ENCODE peak calls at places on chromosomes 16 and 17, in eight cellular contexts. One of them, this sample, is unnamed.

GRCh38 chr17:33239702-33240101 is 53.4 kb downstream of the ASIC2 start:
- DNase-seq in fibroblast of pulmonary artery: no peak
- DNase-seq in AG04449: no peak
- DNase-seq in uterus: no peak
- DNase-seq in AG10803: no peak
- DNase-seq in kidney: no peak
- DNase-seq in AG09319: no peak
- DNase-seq in progenitor cell of endocrine pancreas: no peak
- DNase-seq in this sample: no peak

GRCh38 chr17:60039509-60040442 is 38.9 kb downstream of the HEATR6 start:
- DNase-seq in fibroblast of pulmonary artery: no peak
- DNase-seq in AG04449: no peak
- DNase-seq in uterus: no peak
- DNase-seq in AG10803: no peak
- DNase-seq in kidney: no peak
- DNase-seq in AG09319: no peak
- DNase-seq in progenitor cell of endocrine pancreas: no peak
- DNase-seq in this sample: no peak

GRCh38 chr17:75077490-75078096 is 10.2 kb upstream of the SLC16A5 start:
- DNase-seq in fibroblast of pulmonary artery: no peak
- DNase-seq in AG04449: no peak
- DNase-seq in uterus: peak; percentile 64
- DNase-seq in AG10803: peak; percentile 38
- DNase-seq in kidney: peak; percentile 92
- DNase-seq in AG09319: no peak
- DNase-seq in progenitor cell of endocrine pancreas: no peak
- DNase-seq in this sample: no peak

GRCh38 chr17:75271233-75271954 is 363 bp upstream of the MIF4GD start:
- DNase-seq in fibroblast of pulmonary artery: peak; percentile 65
- DNase-seq in AG04449: no peak
- DNase-seq in uterus: peak; percentile 81
- DNase-seq in AG10803: peak; percentile 55
- DNase-seq in kidney: peak; percentile 93
- DNase-seq in AG09319: no peak
- DNase-seq in progenitor cell of endocrine pancreas: peak; percentile 82
- DNase-seq in this sample: no peak

GRCh38 chr16:63789603-63790002 is 1332.3 kb downstream of the CDH11 start:
- DNase-seq in fibroblast of pulmonary artery: peak; percentile 42
- DNase-seq in AG04449: no peak
- DNase-seq in uterus: no peak
- DNase-seq in AG10803: no peak
- DNase-seq in kidney: no peak
- DNase-seq in AG09319: no peak
- DNase-seq in progenitor cell of endocrine pancreas: no peak
- DNase-seq in this sample: no peak

GRCh38 chr17:39094607-39095308 is 56.7 kb downstream of the PLXDC1 start:
- DNase-seq in fibroblast of pulmonary artery: no peak
- DNase-seq in AG04449: no peak
- DNase-seq in uterus: no peak
- DNase-seq in AG10803: no peak
- DNase-seq in kidney: peak; percentile 80
- DNase-seq in AG09319: no peak
- DNase-seq in progenitor cell of endocrine pancreas: no peak
- DNase-seq in this sample: no peak

GRCh38 chr17:10646393-10646990 is 10.6 kb downstream of the MYH3 start:
- DNase-seq in fibroblast of pulmonary artery: peak; percentile 80
- DNase-seq in AG04449: peak; percentile 5
- DNase-seq in uterus: peak; percentile 74
- DNase-seq in AG10803: peak; percentile 66
- DNase-seq in kidney: peak; percentile 53
- DNase-seq in AG09319: peak; percentile 34
- DNase-seq in progenitor cell of endocrine pancreas: peak; percentile 74
- DNase-seq in this sample: no peak

GRCh38 chr17:51258756-51259573 is 884 bp downstream of the MBTD1 start:
- DNase-seq in fibroblast of pulmonary artery: peak; percentile 29
- DNase-seq in AG04449: no peak
- DNase-seq in uterus: peak; percentile 23
- DNase-seq in AG10803: no peak
- DNase-seq in kidney: peak; percentile 80
- DNase-seq in AG09319: no peak
- DNase-seq in progenitor cell of endocrine pancreas: peak; percentile 15
- DNase-seq in this sample: no peak

GRCh38 chr17:28912281-28912937 is 9.5 kb upstream of the DHRS13 start:
- DNase-seq in fibroblast of pulmonary artery: no peak
- DNase-seq in AG04449: no peak
- DNase-seq in uterus: no peak
- DNase-seq in AG10803: no peak
- DNase-seq in kidney: no peak
- DNase-seq in AG09319: no peak
- DNase-seq in progenitor cell of endocrine pancreas: no peak
- DNase-seq in this sample: no peak

GRCh38 chr16:10182186-10182683 is at the start of gene GRIN2A:
- DNase-seq in fibroblast of pulmonary artery: no peak
- DNase-seq in AG04449: no peak
- DNase-seq in uterus: no peak
- DNase-seq in AG10803: no peak
- DNase-seq in kidney: peak; percentile 77
- DNase-seq in AG09319: no peak
- DNase-seq in progenitor cell of endocrine pancreas: no peak
- DNase-seq in this sample: no peak

GRCh38 chr17:66357037-66357436 is 54.6 kb downstream of the PRKCA start:
- DNase-seq in fibroblast of pulmonary artery: peak; percentile 33
- DNase-seq in AG04449: no peak
- DNase-seq in uterus: no peak
- DNase-seq in AG10803: no peak
- DNase-seq in kidney: no peak
- DNase-seq in AG09319: no peak
- DNase-seq in progenitor cell of endocrine pancreas: no peak
- DNase-seq in this sample: no peak

GRCh38 chr17:64216385-64217248 is 46.4 kb downstream of the TEX2 start:
- DNase-seq in fibroblast of pulmonary artery: peak; percentile 62
- DNase-seq in AG04449: no peak
- DNase-seq in uterus: peak; percentile 56
- DNase-seq in AG10803: no peak
- DNase-seq in kidney: no peak
- DNase-seq in AG09319: no peak
- DNase-seq in progenitor cell of endocrine pancreas: no peak
- DNase-seq in this sample: no peak

GRCh38 chr16:73010150-73010676 is 37.7 kb downstream of the ZFHX3 start:
- DNase-seq in fibroblast of pulmonary artery: no peak
- DNase-seq in AG04449: no peak
- DNase-seq in uterus: no peak
- DNase-seq in AG10803: no peak
- DNase-seq in kidney: peak; percentile 58
- DNase-seq in AG09319: no peak
- DNase-seq in progenitor cell of endocrine pancreas: no peak
- DNase-seq in this sample: no peak

GRCh38 chr17:38745545-38745944 is 2.6 kb downstream of the PCGF2 start:
- DNase-seq in fibroblast of pulmonary artery: no peak
- DNase-seq in AG04449: no peak
- DNase-seq in uterus: no peak
- DNase-seq in AG10803: no peak
- DNase-seq in kidney: no peak
- DNase-seq in AG09319: no peak
- DNase-seq in progenitor cell of endocrine pancreas: no peak
- DNase-seq in this sample: no peak

GRCh38 chr17:58694826-58695225 is 2.4 kb downstream of the RAD51C start:
- DNase-seq in fibroblast of pulmonary artery: no peak
- DNase-seq in AG04449: no peak
- DNase-seq in uterus: no peak
- DNase-seq in AG10803: no peak
- DNase-seq in kidney: no peak
- DNase-seq in AG09319: no peak
- DNase-seq in progenitor cell of endocrine pancreas: no peak
- DNase-seq in this sample: no peak

GRCh38 chr16:86519649-86520316 is 9.5 kb downstream of the FOXF1 start:
- DNase-seq in fibroblast of pulmonary artery: peak; percentile 62
- DNase-seq in AG04449: no peak
- DNase-seq in uterus: peak; percentile 54
- DNase-seq in AG10803: peak; percentile 32
- DNase-seq in kidney: peak; percentile 81
- DNase-seq in AG09319: no peak
- DNase-seq in progenitor cell of endocrine pancreas: no peak
- DNase-seq in this sample: no peak

GRCh38 chr17:49104511-49105074 is 28.0 kb upstream of the B4GALNT2 start:
- DNase-seq in fibroblast of pulmonary artery: no peak
- DNase-seq in AG04449: no peak
- DNase-seq in uterus: no peak
- DNase-seq in AG10803: peak; percentile 49
- DNase-seq in kidney: no peak
- DNase-seq in AG09319: no peak
- DNase-seq in progenitor cell of endocrine pancreas: no peak
- DNase-seq in this sample: peak; percentile 36

GRCh38 chr17:17349724-17350106 is 46.5 kb downstream of the NT5M start:
- DNase-seq in fibroblast of pulmonary artery: no peak
- DNase-seq in AG04449: no peak
- DNase-seq in uterus: no peak
- DNase-seq in AG10803: no peak
- DNase-seq in kidney: no peak
- DNase-seq in AG09319: no peak
- DNase-seq in progenitor cell of endocrine pancreas: no peak
- DNase-seq in this sample: no peak

GRCh38 chr16:2333772-2334379 is 6.7 kb downstream of the ABCA3 start:
- DNase-seq in fibroblast of pulmonary artery: no peak
- DNase-seq in AG04449: no peak
- DNase-seq in uterus: no peak
- DNase-seq in AG10803: peak; percentile 21
- DNase-seq in kidney: no peak
- DNase-seq in AG09319: no peak
- DNase-seq in progenitor cell of endocrine pancreas: no peak
- DNase-seq in this sample: no peak

GRCh38 chr17:72747416-72747815 is 345.1 kb downstream of the SLC39A11 start:
- DNase-seq in fibroblast of pulmonary artery: no peak
- DNase-seq in AG04449: no peak
- DNase-seq in uterus: no peak
- DNase-seq in AG10803: no peak
- DNase-seq in kidney: no peak
- DNase-seq in AG09319: no peak
- DNase-seq in progenitor cell of endocrine pancreas: no peak
- DNase-seq in this sample: no peak

GRCh38 chr17:58210922-58211321 is 8.1 kb downstream of the MKS1 start:
- DNase-seq in fibroblast of pulmonary artery: no peak
- DNase-seq in AG04449: no peak
- DNase-seq in uterus: no peak
- DNase-seq in AG10803: no peak
- DNase-seq in kidney: no peak
- DNase-seq in AG09319: no peak
- DNase-seq in progenitor cell of endocrine pancreas: no peak
- DNase-seq in this sample: no peak

GRCh38 chr17:48004973-48005372 is 32.6 kb downstream of the COPZ2 start:
- DNase-seq in fibroblast of pulmonary artery: no peak
- DNase-seq in AG04449: no peak
- DNase-seq in uterus: no peak
- DNase-seq in AG10803: no peak
- DNase-seq in kidney: no peak
- DNase-seq in AG09319: no peak
- DNase-seq in progenitor cell of endocrine pancreas: no peak
- DNase-seq in this sample: no peak

DNA sequence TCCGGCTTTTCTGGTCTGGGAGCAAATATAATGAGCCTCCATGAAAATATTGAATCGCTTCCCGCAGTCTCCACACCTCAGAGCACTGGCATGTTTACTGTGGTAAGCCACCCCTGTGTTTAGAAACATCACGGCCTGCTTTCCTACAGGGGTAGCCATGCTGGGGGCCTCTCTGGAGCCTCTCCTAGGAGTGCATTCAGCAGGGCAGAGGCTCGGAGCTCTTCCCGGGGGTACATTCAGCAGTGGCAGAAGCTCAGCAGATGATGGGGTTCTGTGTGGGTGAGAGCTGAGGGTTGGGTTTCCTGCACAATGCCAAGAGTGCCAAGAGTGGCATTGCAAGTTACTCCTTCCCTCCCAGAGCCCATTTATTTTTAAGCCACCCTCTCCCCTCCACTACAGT is 386.6 kb downstream of the SEC14L1 start:
- DNase-seq in fibroblast of pulmonary artery: no peak
- DNase-seq in AG04449: no peak
- DNase-seq in uterus: no peak
- DNase-seq in AG10803: no peak
- DNase-seq in kidney: no peak
- DNase-seq in AG09319: no peak
- DNase-seq in progenitor cell of endocrine pancreas: no peak
- DNase-seq in this sample: no peak
- TF ChIP-seq CTCF in fibroblast of pulmonary artery: no peak
- TF ChIP-seq CTCF in AG04449: no peak
- TF ChIP-seq CTCF in uterus: no peak
- TF ChIP-seq CTCF in AG10803: no peak
- TF ChIP-seq CTCF in kidney: no peak
- TF ChIP-seq CTCF in AG09319: no peak
- TF ChIP-seq CTCF in progenitor cell of endocrine pancreas: no peak
- TF ChIP-seq CTCF in this sample: no peak

GRCh38 chr17:79842656-79843474 is 3.6 kb upstream of the CBX4 start:
- DNase-seq in fibroblast of pulmonary artery: no peak
- DNase-seq in AG04449: no peak
- DNase-seq in uterus: no peak
- DNase-seq in AG10803: no peak
- DNase-seq in kidney: no peak
- DNase-seq in AG09319: no peak
- DNase-seq in progenitor cell of endocrine pancreas: peak; percentile 27
- DNase-seq in this sample: no peak
- TF ChIP-seq CTCF in fibroblast of pulmonary artery: no peak
- TF ChIP-seq CTCF in AG04449: no peak
- TF ChIP-seq CTCF in uterus: no peak
- TF ChIP-seq CTCF in AG10803: no peak
- TF ChIP-seq CTCF in kidney: no peak
- TF ChIP-seq CTCF in AG09319: no peak
- TF ChIP-seq CTCF in progenitor cell of endocrine pancreas: peak; percentile 29
- TF ChIP-seq CTCF in this sample: no peak

GRCh38 chr17:20924306-20924705 is 118.5 kb downstream of the USP22 start:
- DNase-seq in fibroblast of pulmonary artery: no peak
- DNase-seq in AG04449: no peak
- DNase-seq in uterus: no peak
- DNase-seq in AG10803: no peak
- DNase-seq in kidney: no peak
- DNase-seq in AG09319: no peak
- DNase-seq in progenitor cell of endocrine pancreas: no peak
- DNase-seq in this sample: no peak
- TF ChIP-seq CTCF in fibroblast of pulmonary artery: no peak
- TF ChIP-seq CTCF in AG04449: no peak
- TF ChIP-seq CTCF in uterus: no peak
- TF ChIP-seq CTCF in AG10803: no peak
- TF ChIP-seq CTCF in kidney: no peak
- TF ChIP-seq CTCF in AG09319: no peak
- TF ChIP-seq CTCF in progenitor cell of endocrine pancreas: no peak
- TF ChIP-seq CTCF in this sample: no peak

GRCh38 chr17:20009052-20009301 is 182 bp upstream of the SPECC1 start:
- DNase-seq in fibroblast of pulmonary artery: no peak
- DNase-seq in AG04449: no peak
- DNase-seq in uterus: no peak
- DNase-seq in AG10803: no peak
- DNase-seq in kidney: no peak
- DNase-seq in AG09319: no peak
- DNase-seq in progenitor cell of endocrine pancreas: no peak
- DNase-seq in this sample: no peak
- TF ChIP-seq CTCF in fibroblast of pulmonary artery: no peak
- TF ChIP-seq CTCF in AG04449: no peak
- TF ChIP-seq CTCF in uterus: no peak
- TF ChIP-seq CTCF in AG10803: no peak
- TF ChIP-seq CTCF in kidney: no peak
- TF ChIP-seq CTCF in AG09319: no peak
- TF ChIP-seq CTCF in progenitor cell of endocrine pancreas: no peak
- TF ChIP-seq CTCF in this sample: peak; percentile 57

This sample was measured in BJ.